ENCODE peak calls at places on chromosomes 6 and 20, in six cellular contexts. B is endothelial cell, H is head of caudate nucleus, P is NCI-H526 treated with DMSO at 0.1 percent for 48 hours, T is NCI-H446, A is GM23248. O is an unnamed sample.

GRCh38 chr20:31604567-31605030 is 490 bp upstream of the ID1 start:
- DNase-seq in B (no peak), H (no peak), P (no peak), T (no peak), A (no peak), O (no peak)

GRCh38 chr6:21103626-21104224 is 489.8 kb upstream of the SOX4 start:
- DNase-seq in B (no peak), H (no peak), P (no peak), T (no peak), A (no peak), O (no peak)

GRCh38 chr6:45021652-45022051 is 306.5 kb upstream of the RUNX2 start:
- DNase-seq in B (no peak), H (no peak), P (no peak), T (no peak), A (peak; percentile 16), O (no peak)

GRCh38 chr20:4813839-4814695 is 92.4 kb downstream of the PRND start:
- DNase-seq in B (peak; percentile 37), H (no peak), P (no peak), T (no peak), A (no peak), O (no peak)

GRCh38 chr6:153435787-153436186 is 304.7 kb upstream of the RGS17 start:
- DNase-seq in B (no peak), H (no peak), P (no peak), T (no peak), A (no peak), O (no peak)

GRCh38 chr6:164855281-164855680 is 454.1 kb downstream of the C6orf118 start:
- DNase-seq in B (no peak), H (no peak), P (no peak), T (no peak), A (no peak), O (no peak)

GRCh38 chr20:63126876-63127699 is 88.8 kb downstream of the YTHDF1 start:
- DNase-seq in B (no peak), H (no peak), P (no peak), T (no peak), A (no peak), O (no peak)

GRCh38 chr20:1633535-1633934 is 13.7 kb upstream of the SIRPB1 start:
- DNase-seq in B (no peak), H (no peak), P (no peak), T (no peak), A (no peak), O (no peak)

GRCh38 chr6:20377623-20378265 is 23.9 kb upstream of the E2F3 start:
- DNase-seq in B (no peak), H (no peak), P (peak; percentile 13), T (peak; percentile 56), A (peak; percentile 55), O (peak; percentile 50)

GRCh38 chr20:31670371-31671228 is 32.9 kb downstream of the COX4I2 start:
- DNase-seq in B (no peak), H (peak; percentile 73), P (no peak), T (no peak), A (no peak), O (peak; percentile 44)

GRCh38 chr20:63351811-63352591 is 9.1 kb downstream of the CHRNA4 start:
- DNase-seq in B (no peak), H (peak; percentile 57), P (peak; percentile 33), T (peak; percentile 60), A (no peak), O (no peak)

GRCh38 chr6:135465903-135466302 is 31.6 kb downstream of the AHI1 start:
- DNase-seq in B (no peak), H (no peak), P (no peak), T (no peak), A (no peak), O (no peak)

GRCh38 chr20:46770330-46771194 is 61.1 kb downstream of the SLC2A10 start:
- DNase-seq in B (no peak), H (no peak), P (no peak), T (no peak), A (peak; percentile 46), O (no peak)

GRCh38 chr20:33005132-33005566 is 916 bp upstream of the SUN5 start:
- DNase-seq in B (no peak), H (no peak), P (peak; percentile 16), T (peak; percentile 33), A (no peak), O (peak; percentile 49)

GRCh38 chr20:33477386-33478234 is 12.3 kb upstream of the CBFA2T2 start:
- DNase-seq in B (no peak), H (no peak), P (peak; percentile 97), T (no peak), A (no peak), O (peak; percentile 31)

GRCh38 chr6:57089265-57089664 is 723 bp upstream of the ZNF451 start:
- DNase-seq in B (no peak), H (no peak), P (no peak), T (no peak), A (no peak), O (no peak)

GRCh38 chr6:1391692-1392309 is 2.4 kb downstream of the FOXF2 start:
- DNase-seq in B (no peak), H (no peak), P (no peak), T (no peak), A (peak; percentile 45), O (no peak)

GRCh38 chr6:1686117-1687098 is 76.7 kb downstream of the FOXC1 start:
- DNase-seq in B (no peak), H (no peak), P (peak; percentile 76), T (peak; percentile 68), A (peak; percentile 98), O (peak; percentile 71)

GRCh38 chr6:44224154-44224977 is 971 bp downstream of the SLC29A1 start:
- DNase-seq in B (no peak), H (no peak), P (no peak), T (peak; percentile 17), A (peak; percentile 63), O (peak; percentile 49)

GRCh38 chr6:148548065-148548748 is 198.6 kb upstream of the UST start:
- DNase-seq in B (no peak), H (no peak), P (no peak), T (peak; percentile 46), A (peak; percentile 30), O (no peak)

GRCh38 chr6:75381878-75382633 is 97.5 kb upstream of the TMEM30A start:
- DNase-seq in B (no peak), H (no peak), P (no peak), T (peak; percentile 43), A (no peak), O (no peak)

GRCh38 chr20:44651507-44652373 is at the start of gene ADA:
- DNase-seq in B (peak; percentile 58), H (peak; percentile 68), P (peak; percentile 64), T (peak; percentile 43), A (peak; percentile 79), O (peak; percentile 60)

O was measured in SJCRH30.